ENCODE peak calls at places on chromosome 1, in ten cellular contexts. X is activated CD8-positive, alpha-beta T cell treated with anti-CD3 and anti-CD28 coated beads for 36 hours; F is kidney; M is cardiac fibroblast; O is A549; Z is neural progenitor cell; G is hepatocyte; D is lower leg skin; L is HFF-Myc; J is AG09319. Q is an unnamed sample.
A peak's percentile ranks its signal among the peaks of the same experiment; 100 is the strongest.

GRCh38 chr1:33275200-33275599 is 18.9 kb downstream of the ZNF362 start:
- DNase-seq in D (peak; percentile 53), J (no peak), O (no peak), L (no peak), F (no peak), M (no peak), Z (no peak), X (no peak), G (no peak), Q (no peak)

GRCh38 chr1:243598433-243598832 is 251.6 kb downstream of the AKT3 start:
- DNase-seq in G (no peak), Z (no peak), F (no peak), J (no peak), M (peak; percentile 92), O (peak; percentile 39), L (peak; percentile 30), D (no peak), X (peak; percentile 63), Q (no peak)

GRCh38 chr1:100936194-100936967 is 40.5 kb downstream of the SLC30A7 start:
- DNase-seq in O (no peak), F (no peak), L (no peak), J (no peak), X (no peak), M (no peak), Z (no peak), G (no peak), D (no peak), Q (no peak)

GRCh38 chr1:212489284-212489859 is 56.7 kb downstream of the NENF start:
- DNase-seq in Z (no peak), X (no peak), O (no peak), M (no peak), G (no peak), D (no peak), L (no peak), F (no peak), J (no peak), Q (no peak)

GRCh38 chr1:212691561-212692071 is 8.0 kb downstream of the BATF3 start:
- DNase-seq in G (no peak), O (no peak), X (peak; percentile 37), D (no peak), Z (no peak), M (no peak), J (no peak), F (no peak), L (no peak), Q (no peak)

GRCh38 chr1:178189814-178190213 is 95.9 kb downstream of the RASAL2 start:
- DNase-seq in X (peak; percentile 4), M (peak; percentile 57), L (peak; percentile 5), J (no peak), G (peak; percentile 50), D (no peak), O (peak; percentile 58), Z (peak; percentile 66), F (no peak), Q (peak; percentile 34)

GRCh38 chr1:20386682-20387081 is 96.0 kb downstream of the VWA5B1 start:
- DNase-seq in D (no peak), J (no peak), Z (peak; percentile 92), O (no peak), M (no peak), L (no peak), G (no peak), X (no peak), F (no peak), Q (no peak)

GRCh38 chr1:228337031-228337564 is 69.5 kb downstream of the TRIM11 start:
- DNase-seq in O (no peak), F (peak; percentile 57), J (no peak), G (no peak), Z (no peak), L (no peak), D (peak; percentile 77), M (no peak), X (no peak), Q (no peak)

GRCh38 chr1:93964096-93964776 is 55.0 kb upstream of the GCLM start:
- DNase-seq in J (no peak), D (no peak), X (no peak), G (no peak), F (no peak), L (no peak), O (no peak), Z (no peak), M (no peak), Q (no peak)

GRCh38 chr1:205774277-205775014 is 836 bp downstream of the RAB29 start:
- DNase-seq in M (peak; percentile 15), O (no peak), L (no peak), J (no peak), G (peak; percentile 63), F (no peak), X (peak; percentile 71), Z (peak; percentile 42), D (no peak), Q (peak; percentile 57)

GRCh38 chr1:186165303-186165702 is 209.8 kb downstream of the TPR start:
- DNase-seq in L (no peak), Z (no peak), F (no peak), O (no peak), X (no peak), D (no peak), J (no peak), M (no peak), G (no peak), Q (no peak)

GRCh38 chr1:44962729-44963128 is 23.7 kb downstream of the EIF2B3 start:
- DNase-seq in L (no peak), G (no peak), M (no peak), O (no peak), Z (no peak), D (no peak), X (no peak), F (no peak), J (no peak), Q (no peak)

GRCh38 chr1:211339631-211340041 is 13.0 kb downstream of the TRAF5 start:
- DNase-seq in M (no peak), D (no peak), O (no peak), G (no peak), X (peak; percentile 65), F (no peak), Z (no peak), J (no peak), L (no peak), Q (no peak)

GRCh38 chr1:46334030-46334384 is 6.6 kb upstream of the NSUN4 start:
- DNase-seq in D (no peak), O (no peak), M (no peak), G (no peak), F (no peak), L (no peak), Z (no peak), J (no peak), X (no peak), Q (no peak)

DNA sequence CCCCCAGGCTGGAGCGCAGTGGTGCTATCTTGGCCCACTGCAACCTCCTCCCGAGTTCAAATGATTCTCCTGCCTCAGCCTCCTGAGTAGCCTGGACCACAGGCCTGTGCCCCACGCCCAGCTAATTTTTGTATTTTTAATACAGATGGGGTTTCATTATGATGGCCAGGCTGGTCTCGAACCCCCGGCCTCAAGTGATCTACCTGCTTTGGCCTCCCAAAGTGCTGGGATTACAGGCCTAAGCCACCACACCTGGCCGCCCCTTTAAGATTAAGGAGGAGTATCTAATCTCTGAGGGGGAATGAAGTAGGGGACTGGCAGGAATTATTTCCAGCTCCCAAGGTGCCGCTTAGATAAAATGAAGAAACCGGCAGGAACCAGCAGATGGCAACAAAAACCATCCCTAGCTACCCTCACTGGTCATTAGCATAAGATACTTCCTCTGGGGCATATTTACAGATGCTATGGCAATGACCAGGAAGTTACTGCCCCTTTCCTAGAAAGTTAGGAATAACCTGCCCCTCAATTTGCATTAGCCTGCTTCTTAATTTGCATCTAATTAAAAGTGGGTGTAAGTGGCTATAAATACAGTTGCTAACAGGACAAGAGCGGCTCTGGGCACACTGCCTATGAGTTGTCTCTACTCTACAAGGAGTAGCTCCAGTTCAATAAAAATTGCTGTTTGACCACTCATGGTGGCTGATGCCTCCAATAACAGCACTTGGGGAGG is 7.1 kb upstream of the NSUN4 start:
- DNase-seq in J (no peak), G (peak; percentile 45), X (no peak), D (no peak), M (peak; percentile 50), Z (peak; percentile 41), L (no peak), O (peak; percentile 51), F (no peak), Q (peak; percentile 57)
- TF ChIP-seq CTCF in J (peak; percentile 16), G (peak; percentile 42), X (no peak), D (no peak), M (peak; percentile 34), Z (peak; percentile 45), L (peak; percentile 41), O (peak; percentile 36), F (no peak), Q (peak; percentile 55)

GRCh38 chr1:237868814-237869600 is 21.7 kb downstream of the ZP4 start:
- DNase-seq in F (no peak), J (no peak), L (no peak), G (peak; percentile 58), M (no peak), Z (no peak), X (no peak), O (no peak), D (no peak), Q (no peak)

GRCh38 chr1:237861944-237862343 is 28.8 kb downstream of the ZP4 start:
- DNase-seq in M (no peak), O (no peak), F (no peak), G (no peak), L (no peak), D (no peak), X (no peak), Z (no peak), J (no peak), Q (no peak)

GRCh38 chr1:237867380-237867888 is 23.3 kb downstream of the ZP4 start:
- DNase-seq in D (no peak), L (no peak), G (no peak), O (no peak), X (no peak), F (no peak), J (no peak), M (no peak), Z (peak; percentile 82), Q (no peak)

GRCh38 chr1:237863234-237863633 is 27.5 kb downstream of the ZP4 start:
- DNase-seq in O (no peak), G (no peak), F (no peak), D (no peak), X (no peak), M (no peak), Z (no peak), L (no peak), J (no peak), Q (no peak)

GRCh38 chr1:237864338-237865244 is 26.1 kb downstream of the ZP4 start:
- DNase-seq in M (peak; percentile 7), L (no peak), Z (peak; percentile 83), J (no peak), G (peak; percentile 85), F (peak; percentile 92), O (peak; percentile 39), X (peak; percentile 33), D (peak; percentile 88), Q (peak; percentile 60)
- TF ChIP-seq CTCF in M (peak; percentile 70), L (peak; percentile 46), Z (peak; percentile 97), J (peak; percentile 27), G (peak; percentile 96), F (peak; percentile 93), O (peak; percentile 74), X (peak; percentile 66), D (no peak), Q (peak; percentile 90)

GRCh38 chr1:232643227-232643626 is 13.3 kb upstream of the SIPA1L2 start:
- DNase-seq in O (no peak), D (no peak), X (no peak), Z (no peak), G (no peak), M (no peak), J (no peak), F (no peak), L (no peak), Q (no peak)
- TF ChIP-seq CTCF in O (no peak), D (no peak), X (no peak), Z (no peak), G (no peak), M (no peak), J (peak; percentile 17), F (no peak), L (no peak), Q (no peak)

GRCh38 chr1:235562589-235562988 is 58.3 kb upstream of the B3GALNT2 start:
- DNase-seq in M (no peak), F (no peak), Z (no peak), O (no peak), L (no peak), G (no peak), X (no peak), D (no peak), J (no peak), Q (no peak)
- TF ChIP-seq CTCF in M (no peak), F (no peak), Z (no peak), O (no peak), L (no peak), G (no peak), X (no peak), D (no peak), J (no peak), Q (no peak)